ENCODE peak calls at places on chromosomes 5 and 9, in five cellular contexts. H is IMR-90, D is GM06990, Y is fibroblast of pulmonary artery, G is fibroblast of the aortic adventitia. N is an unnamed sample.

GRCh38 chr9:100220936-100221335 is 121.9 kb downstream of the INVS start:
- DNase-seq in G (no peak), Y (no peak), H (no peak), D (no peak), N (no peak)

GRCh38 chr9:79800578-79800977 is 228.8 kb downstream of the TLE4 start:
- DNase-seq in D (no peak), G (peak; percentile 28), Y (no peak), H (peak; percentile 24), N (peak; percentile 32)

GRCh38 chr9:13896047-13896446 is 417.9 kb downstream of the NFIB start:
- DNase-seq in D (no peak), H (no peak), G (no peak), Y (peak; percentile 4), N (no peak)

GRCh38 chr9:19286634-19287188 is 56.2 kb downstream of the DENND4C start:
- DNase-seq in H (peak; percentile 16), Y (peak; percentile 14), D (no peak), G (peak; percentile 34), N (peak; percentile 32)

GRCh38 chr9:112820886-112821285 is 69.8 kb downstream of the SLC46A2 start:
- DNase-seq in D (no peak), G (peak; percentile 75), Y (peak; percentile 60), H (peak; percentile 78), N (peak; percentile 25)

GRCh38 chr5:155459889-155460500 is 446.4 kb downstream of the KIF4B start:
- DNase-seq in Y (no peak), G (no peak), H (no peak), D (no peak), N (no peak)

GRCh38 chr5:137218896-137219295 is 280.2 kb downstream of the SPOCK1 start:
- DNase-seq in G (no peak), D (no peak), Y (peak; percentile 8), H (no peak), N (no peak)

GRCh38 chr5:107855171-107855570 is 184.4 kb upstream of the EFNA5 start:
- DNase-seq in G (no peak), H (no peak), D (no peak), Y (no peak), N (peak; percentile 44)

GRCh38 chr9:131087354-131087893 is 8.9 kb upstream of the AIF1L start:
- DNase-seq in Y (no peak), G (no peak), D (no peak), H (no peak), N (no peak)

DNA sequence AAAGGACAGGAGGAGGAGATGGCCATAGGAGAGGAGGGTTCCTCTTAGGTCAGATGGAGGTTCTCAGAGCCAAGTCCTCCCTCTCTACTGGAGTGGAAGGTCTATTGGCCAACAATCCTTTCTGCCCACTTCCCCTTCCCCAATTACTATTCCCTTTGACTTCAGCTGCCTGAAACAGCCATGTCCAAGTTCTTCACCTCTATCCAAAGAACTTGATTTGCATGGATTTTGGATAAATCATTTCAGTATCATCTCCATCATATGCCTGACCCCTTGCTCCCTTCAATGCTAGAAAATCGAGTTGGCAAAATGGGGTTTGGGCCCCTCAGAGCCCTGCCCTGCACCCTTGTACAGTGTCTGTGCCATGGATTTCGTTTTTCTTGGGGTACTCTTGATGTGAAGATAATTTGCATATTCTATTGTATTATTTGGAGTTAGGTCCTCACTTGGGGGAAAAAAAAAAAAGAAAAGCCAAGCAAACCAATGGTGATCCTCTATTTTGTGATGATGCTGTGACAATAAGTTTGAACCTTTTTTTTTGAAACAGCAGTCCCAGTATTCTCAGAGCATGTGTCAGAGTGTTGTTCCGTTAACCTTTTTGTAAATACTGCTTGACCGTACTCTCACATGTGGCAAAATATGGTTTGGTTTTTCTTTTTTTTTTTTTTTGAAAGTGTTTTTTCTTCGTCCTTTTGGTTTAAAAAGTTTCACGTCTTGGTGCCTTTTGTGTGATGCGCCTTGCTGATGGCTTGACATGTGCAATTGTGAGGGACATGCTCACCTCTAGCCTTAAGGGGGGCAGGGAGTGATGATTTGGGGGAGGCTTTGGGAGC is 3.1 kb downstream of the EGR1 start:
- DNase-seq in G (peak; percentile 74), D (no peak), H (peak; percentile 54), Y (peak; percentile 69), N (peak; percentile 27)
- H3K4me3 ChIP-seq in G (peak overlapping the region; percentile 84), D (no peak overlapping the region), H (no peak overlapping the region), Y (peak overlapping the region; percentile 12), N (peak overlapping the region; percentile 83)

GRCh38 chr9:5999443-6000104 is 15.8 kb downstream of the RANBP6 start:
- DNase-seq in D (no peak), Y (no peak), H (no peak), G (no peak), N (no peak)

GRCh38 chr9:6000955-6001354 is 14.5 kb downstream of the RANBP6 start:
- DNase-seq in H (no peak), D (no peak), G (no peak), Y (no peak), N (no peak)
- TF ChIP-seq CTCF in H (no peak), D (no peak), G (no peak), Y (no peak), N (no peak)

GRCh38 chr5:181098642-181099452 is 32.1 kb downstream of the OR2V1 start:
- DNase-seq in D (no peak), Y (no peak), H (no peak), G (no peak), N (no peak)

GRCh38 chr5:181099453-181100086 is 31.4 kb downstream of the OR2V1 start:
- DNase-seq in D (no peak), G (no peak), Y (no peak), H (no peak), N (no peak)

GRCh38 chr5:181100121-181101015 is 30.6 kb downstream of the OR2V1 start:
- DNase-seq in D (peak; percentile 32), G (no peak), Y (no peak), H (no peak), N (peak; percentile 4)
- H3K4me3 ChIP-seq in D (no peak overlapping the region), G (no peak overlapping the region), Y (no peak overlapping the region), H (peak overlapping the region; percentile 36), N (no peak overlapping the region)

DNA sequence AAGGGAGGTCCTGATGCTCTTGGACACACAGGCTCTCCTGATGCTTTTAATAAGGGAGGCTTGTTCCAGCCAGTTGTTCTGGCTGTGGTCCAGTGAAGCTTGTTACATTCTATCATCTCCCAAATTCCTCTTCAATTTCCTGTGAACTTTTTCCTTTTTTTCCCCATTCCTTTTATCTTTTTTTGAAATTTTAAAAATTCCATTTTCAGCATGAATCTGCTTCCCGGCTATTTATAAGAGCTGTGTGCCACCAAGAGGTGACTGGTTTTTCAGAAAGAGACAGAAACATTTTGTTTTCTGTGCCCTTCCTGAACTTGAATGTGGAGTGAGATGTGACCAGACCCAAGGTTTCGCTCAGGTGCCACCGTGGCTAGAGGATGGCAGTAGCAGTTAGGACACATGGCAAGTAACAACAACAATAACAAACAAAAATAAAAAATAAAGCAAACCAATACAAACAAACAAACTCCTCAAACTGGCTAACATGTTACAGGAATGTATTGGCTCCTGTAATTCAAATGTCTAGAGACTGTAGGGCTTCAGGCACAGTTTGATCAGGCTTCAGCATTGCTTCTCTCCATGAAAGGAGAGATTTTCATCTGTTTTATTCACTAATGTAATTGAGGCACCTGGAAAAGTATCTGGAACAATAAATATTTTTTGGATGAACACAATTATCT is 121.1 kb downstream of the BOD1 start:
- DNase-seq in H (peak; percentile 25), G (peak; percentile 89), D (no peak), Y (peak; percentile 31), N (peak; percentile 22)
- TF ChIP-seq CTCF in H (peak; percentile 24), G (peak; percentile 22), D (no peak), Y (no peak), N (no peak)

GRCh38 chr9:114366334-114367128 is 21.3 kb downstream of the AKNA start:
- DNase-seq in G (peak; percentile 87), H (peak; percentile 92), D (peak; percentile 66), Y (peak; percentile 88), N (peak; percentile 94)
- H3K4me3 ChIP-seq in G (no peak overlapping the region), H (no peak overlapping the region), D (no peak overlapping the region), Y (no peak overlapping the region), N (no peak overlapping the region)

N was measured in choroid plexus epithelial cell.